ENCODE peak calls at places on chromosomes 7 and 10, in eight cellular contexts. Q is ascending aorta; W is fibroblast of pulmonary artery; R is chondrocyte; T is effector memory CD8-positive, alpha-beta T cell; Z is activated CD4-positive, alpha-beta T cell treated with anti-CD3 and anti-CD28 coated beads, Interleukin-2, amount 10 ng/mL, durations not matched to agents 7 days and 5 days; C is AG04450; Y is EH. A is an unnamed sample.
A peak's percentile ranks its signal among the peaks of the same experiment; 100 is the strongest.

GRCh38 chr7:48426331-48426965 is 255.2 kb downstream of the ABCA13 start:
- DNase-seq in Y (no peak), C (no peak), T (no peak), Z (no peak), Q (no peak), W (no peak), R (no peak), A (no peak)

GRCh38 chr7:96328016-96328415 is 6.1 kb upstream of the SLC25A13 start:
- DNase-seq in T (no peak), W (no peak), Q (no peak), Z (no peak), C (no peak), R (no peak), Y (no peak), A (no peak)

GRCh38 chr7:94049615-94050014 is 45.5 kb upstream of the BET1 start:
- DNase-seq in C (no peak), W (no peak), R (no peak), T (no peak), Y (no peak), Q (no peak), Z (no peak), A (peak; percentile 38)

GRCh38 chr7:27210441-27211083 is 10.7 kb upstream of the HOXA13 start:
- DNase-seq in W (peak; percentile 49), Q (no peak), C (no peak), Y (peak; percentile 24), R (no peak), Z (peak; percentile 40), T (peak; percentile 31), A (peak; percentile 85)

GRCh38 chr7:151813997-151814396 is 62.9 kb downstream of the PRKAG2 start:
- DNase-seq in T (no peak), C (no peak), W (no peak), Z (no peak), Q (no peak), R (peak; percentile 29), Y (no peak), A (no peak)

GRCh38 chr7:116438274-116438673 is 61.3 kb upstream of the CAV2 start:
- DNase-seq in T (no peak), R (no peak), Y (peak; percentile 44), W (no peak), Z (no peak), Q (no peak), C (no peak), A (peak; percentile 5)

GRCh38 chr10:26331376-26331775 is 106.8 kb upstream of the APBB1IP start:
- DNase-seq in Z (no peak), Q (no peak), T (no peak), W (no peak), R (no peak), C (no peak), Y (peak; percentile 5), A (no peak)

GRCh38 chr7:48118041-48118440 is 29.0 kb downstream of the UPP1 start:
- DNase-seq in T (no peak), W (no peak), R (no peak), C (no peak), Y (no peak), Q (no peak), Z (no peak), A (no peak)

GRCh38 chr10:126910798-126911197 is 5.6 kb downstream of the DOCK1 start:
- DNase-seq in W (no peak), T (no peak), Q (no peak), R (no peak), C (no peak), Z (no peak), Y (no peak), A (no peak)

GRCh38 chr7:139560678-139561077 is 37.2 kb downstream of the CLEC2L start:
- DNase-seq in C (no peak), Q (peak; percentile 60), Z (no peak), Y (no peak), T (no peak), W (no peak), R (no peak), A (no peak)

GRCh38 chr10:5876181-5876768 is 13.4 kb downstream of the ANKRD16 start:
- DNase-seq in T (no peak), R (no peak), C (no peak), Q (no peak), W (no peak), Y (peak; percentile 94), Z (no peak), A (no peak)

GRCh38 chr7:30656611-30657010 is 25.6 kb downstream of the CRHR2 start:
- DNase-seq in T (no peak), W (no peak), Y (no peak), Q (no peak), C (no peak), R (peak; percentile 60), Z (no peak), A (no peak)

GRCh38 chr10:132095403-132096113 is 29.8 kb downstream of the JAKMIP3 start:
- DNase-seq in Y (no peak), W (no peak), C (no peak), Q (no peak), R (no peak), Z (no peak), T (no peak), A (no peak)

GRCh38 chr10:131641231-131641630 is 259.6 kb upstream of the PPP2R2D start:
- DNase-seq in T (no peak), R (no peak), C (no peak), Y (no peak), W (no peak), Z (no peak), Q (no peak), A (no peak)

GRCh38 chr10:82814635-82815034 is 939.6 kb downstream of the NRG3 start:
- DNase-seq in Y (no peak), C (no peak), W (no peak), Q (no peak), Z (no peak), R (no peak), T (no peak), A (no peak)

GRCh38 chr10:66925896-66926719 is at the start of gene LRRTM3:
- DNase-seq in R (no peak), Y (peak; percentile 58), W (peak; percentile 80), T (no peak), Z (peak; percentile 22), Q (no peak), C (peak; percentile 34), A (peak; percentile 82)

A was measured in ELF-1.